ENCODE peak calls at places on chromosomes 11 and 22, in five cellular contexts. J is fibroblast of lung, Q is right lobe of liver, U is mucosa of descending colon, P is kidney epithelial cell. X is an unnamed sample.

GRCh38 chr22:25942989-25943411 is 201.0 kb downstream of the MYO18B start:
- DNase-seq in J (no peak), Q (no peak), U (no peak), P (no peak), X (no peak)

GRCh38 chr11:12215192-12215591 is 104.8 kb downstream of the MICAL2 start:
- DNase-seq in J (no peak), Q (no peak), U (no peak), P (no peak), X (no peak)

GRCh38 chr11:10587995-10588394 is 19.5 kb upstream of the LYVE1 start:
- DNase-seq in J (no peak), Q (no peak), U (no peak), P (no peak), X (no peak)

GRCh38 chr11:97786961-97787360 is 1233.8 kb upstream of the CNTN5 start:
- DNase-seq in J (no peak), Q (no peak), U (no peak), P (no peak), X (no peak)

GRCh38 chr11:2730323-2731284 is 30.8 kb upstream of the KCNQ1OT1 start:
- DNase-seq in J (no peak), Q (no peak), U (no peak), P (no peak), X (no peak)

GRCh38 chr11:12280838-12281565 is 96.4 kb upstream of the PARVA start:
- DNase-seq in J (peak), Q (no peak), U (no peak), P (no peak), X (no peak)

GRCh38 chr11:63769044-63769718 is 606 bp upstream of the ZFTA start:
- DNase-seq in J (peak), Q (peak), U (peak), P (no peak), X (no peak)

GRCh38 chr11:62012451-62013265 is 45.2 kb upstream of the FTH1 start:
- DNase-seq in J (peak), Q (no peak), U (no peak), P (no peak), X (no peak)

GRCh38 chr11:65850217-65851082 is 7.5 kb downstream of the CFL1 start:
- DNase-seq in J (no peak), Q (no peak), U (no peak), P (no peak), X (no peak)

GRCh38 chr22:47929073-47929472 is 1166.6 kb downstream of the TBC1D22A start:
- DNase-seq in J (no peak), Q (no peak), U (no peak), P (no peak), X (no peak)

GRCh38 chr22:28297504-28297903 is 378.4 kb upstream of the PITPNB start:
- DNase-seq in J (peak), Q (no peak), U (peak), P (no peak), X (no peak)

GRCh38 chr11:84673753-84674152 is 953.4 kb downstream of the DLG2 start:
- DNase-seq in J (peak), Q (no peak), U (peak), P (peak), X (no peak)

GRCh38 chr22:31229402-31230140 is 17.5 kb downstream of the LIMK2 start:
- DNase-seq in J (peak), Q (peak), U (peak), P (no peak), X (no peak)

GRCh38 chr11:118841469-118842222 is 42.0 kb upstream of the CXCR5 start:
- DNase-seq in J (no peak), Q (no peak), U (peak), P (no peak), X (no peak)

GRCh38 chr11:17547051-17547577 is at the start of gene OTOG:
- DNase-seq in J (no peak), Q (no peak), U (no peak), P (no peak), X (no peak)

GRCh38 chr22:24975813-24976341 is 23.4 kb downstream of the KIAA1671 start:
- DNase-seq in J (peak), Q (no peak), U (no peak), P (no peak), X (no peak)

GRCh38 chr11:272195-272930 is 5.8 kb upstream of the NLRP6 start:
- DNase-seq in J (no peak), Q (no peak), U (no peak), P (no peak), X (no peak)

GRCh38 chr11:36411202-36411640 is 98.9 kb downstream of the TRAF6 start:
- DNase-seq in J (no peak), Q (peak), U (peak), P (no peak), X (no peak)

GRCh38 chr11:33475999-33476398 is 218.8 kb downstream of the HIPK3 start:
- DNase-seq in J (peak), Q (no peak), U (no peak), P (peak), X (peak)

GRCh38 chr22:29520851-29521250 is 32.7 kb downstream of the THOC5 start:
- DNase-seq in J (peak), Q (no peak), U (no peak), P (no peak), X (no peak)

GRCh38 chr11:4991066-4991465 is 3.6 kb upstream of the OR51L1 start:
- DNase-seq in J (peak), Q (no peak), U (no peak), P (no peak), X (no peak)

GRCh38 chr11:2573240-2574042 is 126.4 kb downstream of the KCNQ1OT1 start:
- DNase-seq in J (no peak), Q (peak), U (no peak), P (no peak), X (no peak)

GRCh38 chr22:20141186-20142077 is 9.4 kb downstream of the CCDC188 start:
- DNase-seq in J (peak), Q (no peak), U (no peak), P (peak), X (no peak)

GRCh38 chr11:21511835-21512440 is 680.9 kb upstream of the ANO5 start:
- DNase-seq in J (peak), Q (peak), U (peak), P (peak), X (peak)

GRCh38 chr11:5488385-5488784 is at the start of gene OR52D1:
- DNase-seq in J (no peak), Q (no peak), U (no peak), P (no peak), X (no peak)

GRCh38 chr11:23990346-23990745 is 506.5 kb upstream of the LUZP2 start:
- DNase-seq in J (no peak), Q (no peak), U (no peak), P (no peak), X (no peak)

GRCh38 chr11:12889243-12889642 is 119.9 kb upstream of the RASSF10 start:
- DNase-seq in J (peak), Q (no peak), U (no peak), P (no peak), X (no peak)

GRCh38 chr11:61333638-61334433 is 808 bp downstream of the TKFC start:
- DNase-seq in J (no peak), Q (no peak), U (peak), P (no peak), X (no peak)

GRCh38 chr11:124762077-124762623 is at the start of gene ESAM:
- DNase-seq in J (no peak), Q (peak), U (peak), P (no peak), X (no peak)

GRCh38 chr11:450809-451451 is 851 bp downstream of the PTDSS2 start:
- DNase-seq in J (peak), Q (peak), U (peak), P (peak), X (peak)

GRCh38 chr11:126257764-126258163 is 10.9 kb downstream of the SRPRA start:
- DNase-seq in J (peak), Q (no peak), U (no peak), P (no peak), X (no peak)

GRCh38 chr11:116613201-116613910 is 159.4 kb downstream of the BUD13 start:
- DNase-seq in J (no peak), Q (no peak), U (no peak), P (no peak), X (no peak)

GRCh38 chr11:2151500-2152257 is 9.3 kb downstream of the INS start:
- DNase-seq in J (peak), Q (peak), U (peak), P (no peak), X (peak)

GRCh38 chr11:60995798-60996197 is 24.3 kb downstream of the CD6 start:
- DNase-seq in J (no peak), Q (no peak), U (no peak), P (no peak), X (no peak)

GRCh38 chr11:133917921-133918605 is 38.7 kb downstream of the IGSF9B start:
- DNase-seq in J (no peak), Q (no peak), U (no peak), P (no peak), X (no peak)

GRCh38 chr11:25529572-25529971 is 802.4 kb upstream of the ANO3 start:
- DNase-seq in J (no peak), Q (no peak), U (no peak), P (no peak), X (no peak)

GRCh38 chr11:530960-531825 is 4.2 kb downstream of the HRAS start:
- DNase-seq in J (no peak), Q (no peak), U (no peak), P (no peak), X (no peak)

GRCh38 chr11:117669062-117669461 is 128.0 kb downstream of the DSCAML1 start:
- DNase-seq in J (no peak), Q (no peak), U (no peak), P (no peak), X (no peak)

GRCh38 chr11:883527-883926 is 27.1 kb downstream of the CHID1 start:
- DNase-seq in J (no peak), Q (no peak), U (no peak), P (no peak), X (no peak)

DNA sequence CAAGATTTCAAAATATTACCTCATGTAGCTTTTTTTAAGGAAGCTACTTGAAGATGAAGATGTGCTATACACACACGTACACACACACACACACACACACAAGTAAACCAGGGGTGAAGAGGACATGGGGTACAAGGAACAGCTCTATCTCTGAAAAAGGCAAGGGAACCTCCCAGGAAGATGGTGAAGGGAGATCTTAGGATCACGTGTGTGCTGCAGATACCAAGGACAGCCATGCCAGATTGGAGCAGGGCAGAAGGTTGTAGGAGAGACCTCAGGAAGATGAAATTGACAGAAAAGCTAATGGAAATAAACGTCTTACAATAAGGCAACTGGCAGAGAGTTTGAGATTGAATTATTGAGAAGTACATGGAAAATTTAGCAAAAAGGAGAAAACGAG is 19.7 kb downstream of the RAB39A start:
- DNase-seq in J (no peak), Q (no peak), U (no peak), P (no peak), X (no peak)
- H3K4me3 ChIP-seq in J (no peak), Q (no peak), U (no peak), P (no peak), X (no peak)

DNA sequence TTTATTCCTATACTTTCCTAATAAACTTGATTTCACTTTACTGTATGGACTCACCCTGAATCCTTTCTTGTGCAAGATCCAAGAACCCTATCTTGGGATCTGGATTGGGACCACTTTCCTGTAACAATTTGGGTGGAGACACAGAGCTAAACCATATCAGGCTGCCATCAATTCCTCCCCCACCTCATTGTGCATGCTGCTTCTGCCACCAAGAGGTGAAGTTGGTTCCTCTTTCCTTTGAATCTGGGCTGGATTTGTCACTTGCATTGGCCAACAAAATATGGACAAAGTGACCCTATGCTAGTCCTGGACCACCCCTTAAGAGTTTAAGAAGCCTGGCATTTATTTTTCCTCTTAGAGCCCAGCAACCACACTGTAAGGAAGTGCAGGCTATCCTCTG is 39.4 kb upstream of the CEP295 start:
- DNase-seq in J (no peak), Q (no peak), U (peak), P (no peak), X (no peak)
- TF ChIP-seq CTCF in J (no peak), Q (peak), U (no peak), P (no peak), X (peak)

DNA sequence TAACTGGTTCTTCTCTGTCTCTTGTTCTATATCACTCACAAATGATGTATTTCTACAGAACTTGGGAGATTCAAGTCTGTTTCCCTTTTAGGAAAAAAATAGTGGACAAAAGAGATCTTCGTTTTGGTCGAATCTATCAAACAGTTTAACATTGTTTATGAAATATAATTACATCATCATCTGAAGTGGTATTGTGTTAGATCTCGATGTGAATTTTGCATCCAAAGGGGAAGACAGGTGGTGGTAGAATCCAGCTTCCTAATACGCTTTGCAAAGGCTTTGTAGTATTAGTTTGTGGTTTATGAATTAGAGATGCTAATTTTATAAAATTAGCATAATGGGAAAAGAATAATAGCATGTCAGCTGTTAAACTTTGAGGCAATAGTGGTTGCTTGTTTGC is 3.4 kb downstream of the SIK2 start:
- DNase-seq in J (no peak), Q (no peak), U (no peak), P (no peak), X (no peak)
- H3K4me3 ChIP-seq in J (no peak), Q (peak), U (no peak), P (no peak), X (no peak)

GRCh38 chr11:120629407-120629806 is 117.9 kb downstream of the GRIK4 start:
- DNase-seq in J (no peak), Q (no peak), U (no peak), P (no peak), X (no peak)
- TF ChIP-seq CTCF in J (no peak), Q (no peak), U (no peak), P (no peak), X (no peak)

DNA sequence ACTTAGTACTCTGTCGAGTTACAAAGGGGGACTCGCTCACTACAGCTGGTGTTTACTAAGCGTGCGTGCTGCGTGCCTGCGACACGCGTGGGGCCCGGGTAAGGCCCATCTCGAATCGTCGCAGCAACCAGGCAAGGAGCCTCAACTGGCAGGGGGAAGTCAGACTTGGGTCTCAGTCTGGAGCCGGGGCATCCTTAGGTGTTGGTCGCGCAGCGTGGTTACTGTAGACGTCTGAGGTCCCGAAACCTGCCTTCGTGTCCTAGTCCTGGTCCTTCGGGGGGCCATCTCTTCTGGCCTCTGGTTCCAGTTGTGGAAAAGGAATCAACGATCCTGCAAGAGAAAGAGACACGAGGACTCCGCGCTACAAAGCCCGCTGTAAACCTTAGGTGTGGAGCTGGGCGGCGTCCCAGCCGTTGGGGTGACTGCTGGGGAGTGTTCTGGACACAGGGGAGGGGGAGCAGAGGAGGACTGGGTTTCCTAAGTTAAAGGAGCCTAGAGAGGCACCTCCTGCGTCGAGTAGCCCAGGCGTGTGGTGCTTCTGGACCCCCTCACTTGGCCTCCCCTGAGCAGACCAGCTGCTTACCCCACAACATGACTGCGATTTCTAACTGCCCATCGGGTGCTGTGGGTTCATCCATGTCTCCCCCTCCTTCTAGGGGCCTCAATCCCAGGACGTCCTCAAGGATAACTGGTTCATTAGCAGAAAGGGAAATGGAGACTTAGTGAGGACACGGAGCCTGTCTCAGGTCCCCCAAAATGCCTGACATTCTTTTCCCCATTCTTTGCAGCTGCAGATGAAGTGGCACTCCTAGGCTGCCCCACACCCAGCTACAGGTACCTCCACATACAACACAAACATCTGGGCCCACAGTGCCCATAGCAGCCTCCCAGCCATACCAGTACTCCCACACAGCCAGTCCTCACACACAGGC is 4.9 kb upstream of the WNT11 start:
- DNase-seq in J (no peak), Q (no peak), U (peak), P (no peak), X (no peak)
- H3K4me3 ChIP-seq in J (no peak), Q (peak), U (no peak), P (no peak), X (no peak)

GRCh38 chr11:73564903-73565302 is 33.0 kb downstream of the FAM168A start:
- DNase-seq in J (no peak), Q (no peak), U (no peak), P (no peak), X (no peak)
- TF ChIP-seq CTCF in J (no peak), Q (no peak), U (no peak), P (no peak), X (no peak)

GRCh38 chr11:19729141-19729540 is 16.5 kb downstream of the NAV2 start:
- DNase-seq in J (no peak), Q (no peak), U (no peak), P (no peak), X (no peak)
- H3K4me3 ChIP-seq in J (no peak), Q (no peak), U (no peak), P (no peak), X (no peak)

DNA sequence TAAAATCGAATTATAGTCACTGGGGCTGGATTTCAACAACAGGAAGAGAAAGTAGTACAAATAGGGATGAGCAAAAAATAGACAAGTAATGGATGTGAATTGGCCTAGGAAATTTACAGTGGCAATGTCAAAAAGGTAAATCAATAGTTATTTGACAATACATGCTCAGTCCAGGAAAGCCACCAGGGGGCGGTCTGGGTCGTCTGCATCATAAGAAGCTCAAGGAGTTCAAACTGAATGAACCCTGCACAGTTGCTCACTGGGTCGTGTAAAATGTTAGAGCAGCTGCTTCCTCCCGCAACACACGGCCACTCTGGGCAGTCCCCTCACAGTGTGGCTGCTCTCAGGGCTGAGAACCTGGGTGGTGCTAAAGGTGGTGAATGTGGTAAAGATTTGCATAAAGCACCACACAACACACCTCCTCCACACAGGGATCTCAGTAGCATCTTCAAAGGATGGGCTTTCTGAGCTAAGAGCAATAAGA is 85.9 kb downstream of the ZNF280B start:
- DNase-seq in J (peak), Q (peak), U (peak), P (peak), X (peak)
- TF ChIP-seq CTCF in J (peak), Q (peak), U (peak), P (peak), X (peak)

GRCh38 chr11:45354976-45355705 is 69.0 kb upstream of the SYT13 start:
- DNase-seq in J (peak), Q (peak), U (peak), P (peak), X (no peak)

GRCh38 chr11:45361551-45361950 is 75.4 kb upstream of the SYT13 start:
- DNase-seq in J (no peak), Q (no peak), U (no peak), P (no peak), X (no peak)

DNA sequence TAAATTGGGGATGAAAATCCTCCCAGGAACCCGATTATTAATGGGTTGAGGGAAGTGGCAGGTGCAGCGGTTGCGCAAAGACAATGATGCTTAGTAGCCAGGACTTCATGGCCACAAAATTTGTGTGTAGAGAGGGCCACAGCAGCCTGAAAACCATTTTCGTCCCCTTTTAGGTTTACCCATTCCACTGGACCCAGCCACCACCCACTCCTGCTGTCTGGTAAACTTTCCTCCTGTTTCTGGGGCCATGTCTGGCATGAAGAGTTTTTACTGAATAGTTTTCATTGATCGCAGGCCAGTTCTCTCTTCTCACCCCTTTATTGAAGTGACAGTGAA is 69.5 kb upstream of the SYT13 start:
- DNase-seq in J (no peak), Q (no peak), U (no peak), P (no peak), X (no peak)
- H3K4me3 ChIP-seq in J (peak), Q (peak), U (peak), P (peak), X (no peak)

GRCh38 chr11:74462631-74463030 is 4.7 kb downstream of the KCNE3 start:
- DNase-seq in J (no peak), Q (no peak), U (no peak), P (no peak), X (no peak)

GRCh38 chr11:74462009-74462408 is 5.3 kb downstream of the KCNE3 start:
- DNase-seq in J (no peak), Q (peak), U (peak), P (no peak), X (no peak)

GRCh38 chr11:74464746-74465145 is 2.6 kb downstream of the KCNE3 start:
- DNase-seq in J (no peak), Q (no peak), U (no peak), P (no peak), X (no peak)

GRCh38 chr11:74465291-74465708 is 2.0 kb downstream of the KCNE3 start:
- DNase-seq in J (no peak), Q (no peak), U (peak), P (no peak), X (no peak)

GRCh38 chr11:74463216-74463615 is 4.1 kb downstream of the KCNE3 start:
- DNase-seq in J (no peak), Q (no peak), U (no peak), P (no peak), X (no peak)
- TF ChIP-seq CTCF in J (no peak), Q (no peak), U (no peak), P (no peak), X (no peak)